ENCODE peak calls at places on chromosomes 11 and 22, in five cellular contexts. O is body of pancreas, K is neural crest cell, Q is NT2/D1, A is DMS153. G is an unnamed sample.

GRCh38 chr22:38751422-38752346 is 4.1 kb downstream of the SUN2 start:
- DNase-seq in O (no peak), K (no peak), Q (no peak), A (no peak), G (no peak)

GRCh38 chr11:121899534-121899933 is 216.5 kb downstream of the BLID start:
- DNase-seq in O (no peak), K (no peak), Q (no peak), A (no peak), G (no peak)

GRCh38 chr11:68987211-68987610 is 6.4 kb upstream of the MRGPRD start:
- DNase-seq in O (no peak), K (no peak), Q (no peak), A (no peak), G (no peak)

GRCh38 chr11:2249191-2249916 is 21.0 kb downstream of the ASCL2 start:
- DNase-seq in O (no peak), K (no peak), Q (no peak), A (no peak), G (no peak)

GRCh38 chr22:40024201-40025061 is 29.7 kb downstream of the FAM83F start:
- DNase-seq in O (peak), K (peak), Q (no peak), A (peak), G (peak)

GRCh38 chr11:95378106-95378505 is 147.1 kb upstream of the SESN3 start:
- DNase-seq in O (no peak), K (no peak), Q (no peak), A (no peak), G (no peak)

GRCh38 chr11:79512706-79513469 is 72.1 kb upstream of the TENM4 start:
- DNase-seq in O (no peak), K (no peak), Q (no peak), A (no peak), G (no peak)

GRCh38 chr11:7439921-7440320 is 45.4 kb upstream of the OLFML1 start:
- DNase-seq in O (no peak), K (no peak), Q (no peak), A (no peak), G (no peak)